ENCODE peak calls at places on chromosomes 7 and 10, in nine cellular contexts. J, N, T, E, S, Z, R, Q and F are unnamed samples.

GRCh38 chr7:38105874-38106483 is 72.1 kb upstream of the STARD3NL start:
- DNase-seq in T (peak; percentile 19), S (peak; percentile 56), R (no peak), Q (no peak), E (peak; percentile 44), Z (no peak), N (peak; percentile 20), J (peak; percentile 49), F (no peak)

GRCh38 chr7:132614428-132615076 is 38.3 kb upstream of the PLXNA4 start:
- DNase-seq in E (peak; percentile 47), N (peak; percentile 18), J (no peak), R (no peak), Q (peak; percentile 44), Z (peak; percentile 29), T (no peak), S (peak; percentile 58), F (peak; percentile 12)

GRCh38 chr7:114851406-114852025 is 70.4 kb upstream of the MDFIC start:
- DNase-seq in S (no peak), Q (no peak), T (no peak), R (no peak), Z (no peak), N (no peak), J (no peak), E (no peak), F (no peak)

GRCh38 chr10:51743146-51743545 is 43.8 kb upstream of the CSTF2T start:
- DNase-seq in E (no peak), T (no peak), S (no peak), R (no peak), J (no peak), N (no peak), Z (no peak), Q (no peak), F (no peak)

GRCh38 chr10:61211468-61211867 is 241.7 kb downstream of the TMEM26 start:
- DNase-seq in S (no peak), E (no peak), T (no peak), J (no peak), N (no peak), R (no peak), Z (no peak), Q (no peak), F (no peak)

GRCh38 chr10:80474920-80475319 is 20.8 kb downstream of the TSPAN14 start:
- DNase-seq in R (no peak), J (no peak), N (no peak), Z (no peak), T (no peak), E (no peak), S (peak; percentile 34), Q (no peak), F (no peak)

GRCh38 chr7:108299251-108300014 is 156.8 kb downstream of the NRCAM start:
- DNase-seq in S (no peak), E (peak; percentile 54), Z (no peak), R (no peak), N (no peak), J (no peak), Q (no peak), T (no peak), F (no peak)

GRCh38 chr7:129110575-129111376 is 33.7 kb upstream of the TSPAN33 start:
- DNase-seq in E (no peak), S (peak; percentile 77), T (no peak), J (no peak), Q (no peak), R (no peak), N (peak; percentile 36), Z (no peak), F (no peak)

GRCh38 chr7:66920256-66920655 is 769 bp upstream of the TMEM248 start:
- DNase-seq in Q (no peak), E (no peak), N (no peak), J (no peak), Z (no peak), S (no peak), T (no peak), R (no peak), F (no peak)

GRCh38 chr10:50552771-50553535 is 70.8 kb downstream of the SGMS1 start:
- DNase-seq in R (no peak), T (no peak), N (peak; percentile 23), Z (no peak), E (peak; percentile 25), S (no peak), Q (no peak), J (peak; percentile 36), F (peak; percentile 34)

GRCh38 chr7:156473476-156474240 is 166.9 kb upstream of the RNF32 start:
- DNase-seq in Z (no peak), Q (no peak), E (peak; percentile 31), T (peak; percentile 27), J (peak; percentile 19), R (no peak), N (peak; percentile 49), S (peak; percentile 84), F (peak; percentile 26)

GRCh38 chr10:45001382-45002148 is 842 bp downstream of the ZNF22 start:
- DNase-seq in Q (peak; percentile 63), E (peak; percentile 94), S (peak; percentile 80), R (peak; percentile 70), T (no peak), N (peak; percentile 87), J (peak; percentile 69), Z (peak; percentile 69), F (peak; percentile 66)

GRCh38 chr7:81236560-81236959 is 317.7 kb upstream of the SEMA3C start:
- DNase-seq in S (no peak), E (no peak), Z (no peak), J (no peak), Q (no peak), N (no peak), T (no peak), R (no peak), F (no peak)

GRCh38 chr10:103666109-103666508 is 172.6 kb downstream of the NEURL1 start:
- DNase-seq in Z (no peak), E (no peak), N (no peak), T (peak; percentile 22), Q (no peak), R (peak; percentile 54), S (peak; percentile 75), J (peak; percentile 31), F (no peak)

GRCh38 chr10:114538544-114538906 is 119.5 kb downstream of the ABLIM1 start:
- DNase-seq in T (no peak), Z (no peak), N (no peak), J (no peak), S (peak; percentile 49), Q (peak; percentile 43), R (peak; percentile 70), E (no peak), F (peak; percentile 85)

GRCh38 chr10:114540191-114540590 is 117.9 kb downstream of the ABLIM1 start:
- DNase-seq in S (peak; percentile 44), N (no peak), R (no peak), Z (no peak), E (no peak), T (no peak), J (no peak), Q (no peak), F (no peak)

GRCh38 chr10:114537791-114538543 is 120.1 kb downstream of the ABLIM1 start:
- DNase-seq in R (no peak), T (no peak), J (no peak), Z (no peak), S (no peak), Q (no peak), E (no peak), N (no peak), F (no peak)

GRCh38 chr10:114541081-114541833 is 116.8 kb downstream of the ABLIM1 start:
- DNase-seq in T (no peak), N (peak; percentile 39), E (peak; percentile 53), J (peak; percentile 91), Q (peak; percentile 76), S (peak; percentile 83), R (no peak), Z (peak; percentile 72), F (peak; percentile 61)

DNA sequence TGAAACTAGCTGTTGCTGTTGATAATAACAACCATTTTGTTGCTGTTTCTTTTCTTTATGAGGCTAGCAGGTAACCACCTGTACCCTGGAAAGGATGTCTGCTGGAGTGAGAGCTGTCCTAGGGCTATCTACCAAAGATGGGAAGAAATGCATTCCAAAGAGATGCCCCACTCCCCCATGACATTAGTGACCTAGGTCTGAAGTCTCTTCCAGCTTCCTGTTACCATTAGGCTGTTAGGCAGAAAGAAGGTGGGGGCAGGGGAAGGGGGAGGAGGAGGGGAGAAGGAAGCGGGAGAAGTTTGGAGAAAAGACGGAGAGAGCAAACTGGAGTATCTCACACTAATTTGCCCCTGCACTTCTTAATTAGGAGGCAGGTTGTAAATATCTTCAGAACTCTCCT is 118.5 kb downstream of the ABLIM1 start:
- DNase-seq in E (no peak), R (no peak), S (peak; percentile 6), T (no peak), Z (no peak), Q (no peak), J (no peak), N (no peak), F (no peak)
- H3K27me3 ChIP-seq in E (no peaks in the 10 kb centered on the region), R (no peaks in the 10 kb centered on the region), S (no peaks in the 10 kb centered on the region), T (no peaks in the 10 kb centered on the region), Z (no peaks in the 10 kb centered on the region), Q (no peaks in the 10 kb centered on the region), J (peaks cover 47% of the 10 kb centered on the region), N (no peaks in the 10 kb centered on the region), F (no peaks in the 10 kb centered on the region)

GRCh38 chr10:68471586-68472408 is at the start of gene DNA2:
- DNase-seq in T (peak; percentile 53), N (peak; percentile 66), S (peak; percentile 59), R (peak; percentile 78), Z (peak; percentile 46), E (peak; percentile 82), Q (peak; percentile 81), J (peak; percentile 50), F (peak; percentile 66)
- TF ChIP-seq POLR2A in T (no peak), N (no peak), S (no peak), R (no peak), Z (no peak), E (peak; percentile 61), Q (no peak), J (no peak), F (no peak)

GRCh38 chr10:101441539-101442455 is 87.8 kb downstream of the BTRC start:
- DNase-seq in E (peak; percentile 70), Z (peak; percentile 10), N (no peak), R (no peak), Q (no peak), J (peak; percentile 78), S (peak; percentile 62), T (peak; percentile 80), F (no peak)
- TF ChIP-seq CTCF in E (peak; percentile 61), Z (peak; percentile 66), N (peak; percentile 60), R (no peak), Q (no peak), J (peak; percentile 69), S (peak; percentile 53), T (peak; percentile 78), F (peak; percentile 40)

DNA sequence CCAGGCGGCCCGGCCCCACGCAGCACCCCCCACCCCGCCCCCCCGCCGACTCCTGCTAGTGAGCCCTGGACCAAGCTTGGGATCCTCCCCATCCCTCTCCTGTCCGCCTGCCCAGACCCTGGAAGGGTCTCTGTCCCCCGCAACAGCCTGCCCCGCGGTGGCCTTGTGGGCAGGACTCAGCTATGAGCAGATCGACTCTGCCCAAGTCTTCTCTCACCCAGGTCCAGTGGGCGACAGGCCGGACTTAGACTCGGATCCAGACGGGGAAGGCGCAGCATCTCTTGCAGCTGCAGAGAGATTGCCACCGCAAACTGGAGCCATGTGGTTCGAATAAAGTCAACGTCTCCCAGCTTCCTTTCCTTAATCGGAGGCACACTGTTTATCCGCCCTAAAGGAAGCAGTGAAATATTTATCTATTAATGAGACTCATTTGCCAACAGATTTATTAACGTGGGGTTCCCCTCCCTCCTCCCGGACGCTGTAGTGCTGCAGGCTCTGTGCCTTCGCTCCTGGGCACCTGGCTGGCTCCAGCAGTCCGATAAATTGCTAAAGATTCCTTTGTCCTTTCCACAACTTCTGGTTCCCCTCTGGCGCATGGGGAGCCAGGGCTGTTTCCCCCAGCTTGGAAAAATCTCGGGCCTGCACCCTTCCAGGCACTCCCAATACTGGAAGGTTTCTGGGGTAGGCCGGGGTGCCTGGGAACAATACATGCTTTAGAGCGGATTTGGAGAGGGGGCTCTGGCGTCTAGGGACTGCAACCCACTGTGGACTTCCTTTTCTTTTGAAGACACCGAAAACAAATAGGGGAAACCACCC is 634 bp upstream of the HOXA7 start:
- DNase-seq in Z (no peak), E (peak; percentile 72), J (no peak), Q (peak; percentile 28), T (no peak), R (peak; percentile 64), N (no peak), S (peak; percentile 56), F (peak; percentile 22)
- H3K27me3 ChIP-seq in Z (peaks cover 91% of the 10 kb centered on the region), E (no peaks in the 10 kb centered on the region), J (peaks cover 2% of the 10 kb centered on the region), Q (peaks cover 3% of the 10 kb centered on the region), T (no peaks in the 10 kb centered on the region), R (no peaks in the 10 kb centered on the region), N (peaks cover 68% of the 10 kb centered on the region), S (no peaks in the 10 kb centered on the region), F (peaks cover 51% of the 10 kb centered on the region)